ENCODE peak calls at places on chromosomes 13 and 19, in five cellular contexts. L is PC-3, N is GM23338, A is hepatocyte, T is SK-N-SH. B is an unnamed sample.

GRCh38 chr13:111972261-111972780 is 94.6 kb upstream of the SOX1 start:
- DNase-seq in N (no peak), L (no peak), T (no peak), A (no peak), B (no peak)

GRCh38 chr19:41376998-41377365 is 649 bp downstream of the TMEM91 start:
- DNase-seq in N (no peak), L (no peak), A (no peak), T (no peak), B (no peak)

GRCh38 chr19:2691951-2692350 is 10.5 kb downstream of the GNG7 start:
- DNase-seq in A (no peak), L (no peak), T (no peak), N (no peak), B (no peak)

GRCh38 chr13:28489975-28490550 is 4.9 kb downstream of the FLT1 start:
- DNase-seq in L (no peak), T (no peak), A (no peak), N (no peak), B (no peak)

GRCh38 chr19:35155441-35155840 is 906 bp downstream of the FXYD5 start:
- DNase-seq in N (no peak), T (no peak), A (no peak), L (no peak), B (peak; percentile 37)

GRCh38 chr13:79079351-79079839 is 326.7 kb downstream of the RBM26 start:
- DNase-seq in T (no peak), N (peak; percentile 7), A (no peak), L (peak; percentile 30), B (peak; percentile 9)

GRCh38 chr13:105643966-105644365 is 891.5 kb downstream of the EFNB2 start:
- DNase-seq in T (no peak), L (no peak), A (no peak), N (no peak), B (no peak)

GRCh38 chr19:23547816-23548430 is 139.1 kb downstream of the ZNF675 start:
- DNase-seq in A (no peak), T (no peak), L (peak; percentile 93), N (peak; percentile 1), B (no peak)

GRCh38 chr19:3142292-3142670 is 6.4 kb downstream of the GNA15 start:
- DNase-seq in A (no peak), L (peak; percentile 81), T (no peak), N (no peak), B (no peak)

GRCh38 chr19:15129856-15130580 is 22.8 kb downstream of the SYDE1 start:
- DNase-seq in A (peak; percentile 64), T (no peak), N (no peak), L (peak; percentile 92), B (no peak)

GRCh38 chr19:37468961-37469777 is at the start of gene ZNF570:
- DNase-seq in L (peak; percentile 39), A (peak; percentile 93), T (peak; percentile 85), N (peak; percentile 95), B (peak; percentile 84)

GRCh38 chr13:106859505-106859904 is 291.6 kb upstream of the ARGLU1 start:
- DNase-seq in A (no peak), T (no peak), L (peak; percentile 28), N (peak; percentile 45), B (no peak)

GRCh38 chr13:113889467-113889866 is 25.6 kb upstream of the GAS6 start:
- DNase-seq in T (no peak), A (no peak), N (no peak), L (no peak), B (no peak)

GRCh38 chr13:50762969-50763568 is 80.4 kb downstream of the DLEU7 start:
- DNase-seq in L (no peak), A (no peak), T (no peak), N (no peak), B (peak; percentile 76)

GRCh38 chr13:42219051-42219450 is 52.9 kb upstream of the AKAP11 start:
- DNase-seq in N (no peak), L (no peak), T (no peak), A (no peak), B (no peak)

GRCh38 chr13:34310539-34310938 is 492.6 kb downstream of the RFC3 start:
- DNase-seq in L (no peak), N (no peak), A (no peak), T (peak; percentile 1), B (no peak)

GRCh38 chr19:5567360-5567970 is at the start of gene TINCR:
- DNase-seq in A (peak; percentile 56), T (peak; percentile 77), N (peak; percentile 83), L (no peak), B (no peak)

GRCh38 chr19:52216401-52216800 is 26.5 kb downstream of the PPP2R1A start:
- DNase-seq in N (no peak), A (no peak), L (no peak), T (no peak), B (no peak)

GRCh38 chr13:44763604-44764311 is 187.6 kb upstream of the TSC22D1 start:
- DNase-seq in T (no peak), A (no peak), L (no peak), N (no peak), B (no peak)

GRCh38 chr13:32468502-32469147 is 40.7 kb upstream of the N4BP2L1 start:
- DNase-seq in N (no peak), A (no peak), L (no peak), T (no peak), B (no peak)

GRCh38 chr19:5440299-5440698 is 14.9 kb upstream of the ZNRF4 start:
- DNase-seq in T (no peak), N (no peak), A (no peak), L (no peak), B (no peak)

GRCh38 chr13:43058318-43058674 is 34.9 kb downstream of the DNAJC15 start:
- DNase-seq in L (peak; percentile 92), T (no peak), N (no peak), A (peak; percentile 39), B (no peak)

GRCh38 chr13:27171244-27171829 is at the start of gene USP12:
- DNase-seq in A (peak; percentile 81), N (peak; percentile 73), T (peak; percentile 86), L (no peak), B (peak; percentile 63)

GRCh38 chr19:16828990-16829821 is at the start of gene SIN3B:
- DNase-seq in T (peak; percentile 97), L (peak; percentile 97), N (peak; percentile 90), A (peak; percentile 94), B (peak; percentile 92)

GRCh38 chr19:46224773-46225172 is 4.8 kb upstream of the IGFL1 start:
- DNase-seq in L (peak; percentile 19), A (no peak), T (no peak), N (no peak), B (no peak)

GRCh38 chr13:76654263-76654662 is 231.9 kb downstream of the KCTD12 start:
- DNase-seq in N (no peak), L (no peak), T (no peak), A (no peak), B (no peak)

GRCh38 chr19:45173816-45174215 is 4.2 kb downstream of the TRAPPC6A start:
- DNase-seq in A (no peak), L (no peak), N (no peak), T (no peak), B (no peak)

GRCh38 chr13:109693213-109693612 is 93.2 kb downstream of the IRS2 start:
- DNase-seq in N (no peak), L (no peak), T (no peak), A (no peak), B (no peak)

GRCh38 chr19:44846455-44847143 is 502 bp downstream of the NECTIN2 start:
- DNase-seq in L (no peak), T (peak; percentile 48), N (peak; percentile 98), A (peak; percentile 71), B (no peak)

DNA sequence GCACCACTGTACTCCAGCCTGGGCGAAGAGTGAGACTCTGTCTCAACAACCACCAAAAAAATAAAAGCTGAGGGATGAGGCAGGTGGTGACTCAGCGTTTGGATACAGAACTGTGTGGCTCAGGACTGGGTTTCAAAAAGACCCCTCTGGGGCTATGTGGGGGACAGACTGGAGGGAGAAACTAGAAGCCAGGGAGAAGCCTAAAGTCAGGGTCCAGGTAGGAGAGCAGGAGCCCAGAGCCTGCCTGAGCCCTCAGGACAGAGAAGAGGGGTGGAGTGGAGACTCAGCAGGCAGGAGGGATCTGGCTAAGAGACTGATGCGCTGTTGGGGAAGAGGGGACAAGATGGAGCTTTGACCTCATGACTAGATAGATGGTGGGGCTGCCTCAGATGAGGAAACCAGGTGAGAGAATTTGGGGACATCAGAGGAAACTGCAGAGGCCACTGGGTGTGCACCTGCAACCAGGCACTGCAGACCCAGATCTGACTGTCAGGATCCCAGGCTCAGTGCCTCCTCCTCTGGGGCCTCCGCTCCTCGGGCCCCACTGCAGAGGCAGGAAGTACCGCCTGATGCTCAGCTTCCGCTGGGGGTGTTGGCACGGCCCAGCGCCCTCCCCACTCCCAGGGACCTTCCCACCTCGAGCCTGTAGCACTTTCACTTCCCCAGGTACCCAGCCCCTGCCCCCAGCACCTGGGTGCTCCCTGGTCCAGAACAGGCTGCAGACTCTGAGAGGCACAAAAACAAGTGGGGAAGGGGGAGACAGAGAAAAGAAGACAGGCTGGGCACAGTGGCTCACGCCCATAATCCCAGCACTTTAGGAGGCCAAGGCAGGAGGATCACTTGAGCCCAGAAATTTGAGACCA is 1.5 kb upstream of the CD37 start:
- DNase-seq in A (no peak), T (no peak), L (no peak), N (no peak), B (peak; percentile 98)
- TF ChIP-seq EZH2phosphoT487 in A (no peak), T (no peak), L (no peak), N (no peak), B (no peak)

GRCh38 chr13:30340367-30341184 is 33.2 kb upstream of the KATNAL1 start:
- DNase-seq in A (peak; percentile 50), N (no peak), T (peak; percentile 29), L (peak; percentile 58), B (no peak)
- TF ChIP-seq EZH2phosphoT487 in A (no peak), N (no peak), T (no peak), L (no peak), B (no peak)

GRCh38 chr19:42571136-42571535 is 23.6 kb downstream of the CEACAM8 start:
- DNase-seq in T (no peak), A (no peak), L (no peak), N (no peak), B (no peak)

GRCh38 chr19:42563352-42564210 is 31.1 kb downstream of the CEACAM8 start:
- DNase-seq in N (peak; percentile 87), A (peak; percentile 74), T (peak; percentile 63), L (peak; percentile 54), B (peak; percentile 58)

GRCh38 chr19:42567567-42567966 is 27.2 kb downstream of the CEACAM8 start:
- DNase-seq in A (no peak), N (no peak), L (no peak), T (no peak), B (no peak)

GRCh38 chr19:42569193-42569592 is 25.5 kb downstream of the CEACAM8 start:
- DNase-seq in L (no peak), T (no peak), A (no peak), N (no peak), B (no peak)

GRCh38 chr19:42568006-42568405 is 26.7 kb downstream of the CEACAM8 start:
- DNase-seq in N (no peak), L (no peak), A (no peak), T (no peak), B (no peak)
- TF ChIP-seq EZH2phosphoT487 in N (no peak), L (no peak), A (no peak), T (no peak), B (no peak)

GRCh38 chr19:43739419-43739818 is 15.3 kb downstream of the SMG9 start:
- DNase-seq in T (no peak), L (no peak), A (no peak), N (no peak), B (no peak)

GRCh38 chr19:43739836-43740235 is 14.9 kb downstream of the SMG9 start:
- DNase-seq in T (no peak), N (no peak), L (peak; percentile 64), A (no peak), B (no peak)

GRCh38 chr19:43735957-43736356 is 18.8 kb downstream of the SMG9 start:
- DNase-seq in T (no peak), A (no peak), L (no peak), N (no peak), B (no peak)

GRCh38 chr19:43741075-43741840 is 13.5 kb downstream of the SMG9 start:
- DNase-seq in L (no peak), N (no peak), T (no peak), A (no peak), B (no peak)

GRCh38 chr19:43738780-43739211 is 16.0 kb downstream of the SMG9 start:
- DNase-seq in A (no peak), N (no peak), T (no peak), L (no peak), B (no peak)
- TF ChIP-seq EZH2phosphoT487 in A (no peak), N (no peak), T (no peak), L (no peak), B (no peak)